ENCODE peak calls at places on chromosome 5, in seven cellular contexts. Y, S, F, H, I, G and W are unnamed samples.

GRCh38 chr5:132611965-132612364 is 46.0 kb upstream of the IL13 start:
- DNase-seq in F (no peak), Y (no peak), S (no peak), H (no peak), I (no peak), G (no peak), W (no peak)

GRCh38 chr5:92017786-92018185 is 634.7 kb upstream of the ARRDC3 start:
- DNase-seq in G (no peak), H (peak), S (no peak), I (no peak), Y (no peak), F (no peak), W (no peak)

GRCh38 chr5:68380071-68380470 is 164.5 kb downstream of the PIK3R1 start:
- DNase-seq in S (no peak), G (no peak), I (no peak), Y (no peak), H (no peak), F (no peak), W (no peak)

GRCh38 chr5:175556794-175557193 is 78.4 kb downstream of the SFXN1 start:
- DNase-seq in G (no peak), I (no peak), S (no peak), Y (no peak), F (no peak), H (no peak), W (no peak)

GRCh38 chr5:143642791-143643190 is 169.2 kb upstream of the HMHB1 start:
- DNase-seq in Y (no peak), H (no peak), G (no peak), S (no peak), I (no peak), F (no peak), W (peak)

GRCh38 chr5:88665750-88666215 is 217.2 kb downstream of the MEF2C start:
- DNase-seq in I (peak), H (no peak), S (no peak), G (no peak), F (no peak), Y (no peak), W (no peak)

GRCh38 chr5:73170522-73170921 is 2.5 kb upstream of the TMEM174 start:
- DNase-seq in H (no peak), G (no peak), I (peak), Y (no peak), F (no peak), S (no peak), W (peak)

GRCh38 chr5:12825163-12825562 is 920.9 kb upstream of the CTNND2 start:
- DNase-seq in S (no peak), Y (no peak), G (no peak), I (no peak), H (no peak), F (no peak), W (no peak)

GRCh38 chr5:170630711-170631141 is 126.9 kb downstream of the KCNIP1 start:
- DNase-seq in F (no peak), H (no peak), I (no peak), G (no peak), S (no peak), Y (no peak), W (no peak)

GRCh38 chr5:72252574-72253155 is 67.4 kb downstream of the MRPS27 start:
- DNase-seq in S (no peak), G (no peak), F (no peak), I (no peak), H (no peak), Y (no peak), W (no peak)

GRCh38 chr5:180090769-180091546 is 19.4 kb upstream of the RNF130 start:
- DNase-seq in I (peak), S (no peak), F (no peak), G (peak), H (no peak), Y (no peak), W (no peak)

GRCh38 chr5:1668141-1668721 is 131.4 kb downstream of the MRPL36 start:
- DNase-seq in S (no peak), Y (no peak), F (no peak), H (no peak), G (no peak), I (peak), W (no peak)

GRCh38 chr5:119470851-119471451 is 18.7 kb downstream of the HSD17B4 start:
- DNase-seq in G (no peak), F (no peak), S (no peak), Y (no peak), I (peak), H (no peak), W (no peak)

GRCh38 chr5:55668356-55668755 is 43.8 kb downstream of the SLC38A9 start:
- DNase-seq in I (no peak), S (no peak), Y (no peak), G (no peak), F (no peak), H (peak), W (peak)

GRCh38 chr5:140251527-140251973 is 51.4 kb downstream of the PFDN1 start:
- DNase-seq in I (no peak), H (peak), F (no peak), Y (no peak), S (peak), G (peak), W (peak)

GRCh38 chr5:65068410-65068809 is 299.7 kb downstream of the CWC27 start:
- DNase-seq in H (no peak), Y (no peak), S (no peak), F (no peak), I (no peak), G (no peak), W (no peak)

GRCh38 chr5:138706655-138707480 is 46.4 kb upstream of the CTNNA1 start:
- DNase-seq in G (no peak), F (no peak), Y (peak), I (no peak), S (no peak), H (no peak), W (peak)

GRCh38 chr5:79935992-79936643 is 54.9 kb downstream of the MTX3 start:
- DNase-seq in S (no peak), F (no peak), H (no peak), Y (peak), G (no peak), I (no peak), W (no peak)

GRCh38 chr5:95283761-95284511 is 958 bp downstream of the MCTP1 start:
- DNase-seq in S (no peak), F (no peak), G (peak), Y (no peak), H (no peak), I (peak), W (no peak)

GRCh38 chr5:57653636-57654290 is 171.2 kb upstream of the ACTBL2 start:
- DNase-seq in Y (peak), S (no peak), F (no peak), G (no peak), I (no peak), H (no peak), W (no peak)

GRCh38 chr5:29208026-29208425 is 1985.5 kb upstream of the CDH6 start:
- DNase-seq in H (no peak), Y (no peak), G (no peak), F (no peak), S (no peak), I (no peak), W (no peak)